ENCODE peak calls at places on chromosomes 2 and 18, in five cellular contexts. One of them, this sample, is unnamed.

GRCh38 chr2:12177995-12178760 is 431.7 kb downstream of the LPIN1 start:
- ATAC-seq in pancreas: no peak
- ATAC-seq in naive thymus-derived CD8-positive, alpha-beta T cell: peak
- ATAC-seq in activated naive CD8-positive, alpha-beta T cell treated with anti-CD3 and anti-CD28 coated beads, Interleukin-2, amount 10 ng/mL, durations not matched to agents 7 days and 5 days: peak
- ATAC-seq in IMR-90: no peak
- ATAC-seq in this sample: peak

GRCh38 chr2:234565201-234565600 is 68.3 kb upstream of the ARL4C start:
- ATAC-seq in naive thymus-derived CD8-positive, alpha-beta T cell: no peak
- ATAC-seq in activated naive CD8-positive, alpha-beta T cell treated with anti-CD3 and anti-CD28 coated beads, Interleukin-2, amount 10 ng/mL, durations not matched to agents 7 days and 5 days: no peak
- ATAC-seq in pancreas: no peak
- ATAC-seq in IMR-90: peak
- ATAC-seq in this sample: no peak

GRCh38 chr2:27085670-27086089 is 892 bp upstream of the KHK start:
- ATAC-seq in naive thymus-derived CD8-positive, alpha-beta T cell: no peak
- ATAC-seq in IMR-90: peak
- ATAC-seq in pancreas: peak
- ATAC-seq in activated naive CD8-positive, alpha-beta T cell treated with anti-CD3 and anti-CD28 coated beads, Interleukin-2, amount 10 ng/mL, durations not matched to agents 7 days and 5 days: peak
- ATAC-seq in this sample: peak

GRCh38 chr2:42928692-42929576 is 136.6 kb upstream of the HAAO start:
- ATAC-seq in activated naive CD8-positive, alpha-beta T cell treated with anti-CD3 and anti-CD28 coated beads, Interleukin-2, amount 10 ng/mL, durations not matched to agents 7 days and 5 days: no peak
- ATAC-seq in pancreas: peak
- ATAC-seq in IMR-90: no peak
- ATAC-seq in naive thymus-derived CD8-positive, alpha-beta T cell: no peak
- ATAC-seq in this sample: peak

GRCh38 chr2:168717790-168718502 is 84.5 kb upstream of the NOSTRIN start:
- ATAC-seq in IMR-90: no peak
- ATAC-seq in pancreas: no peak
- ATAC-seq in activated naive CD8-positive, alpha-beta T cell treated with anti-CD3 and anti-CD28 coated beads, Interleukin-2, amount 10 ng/mL, durations not matched to agents 7 days and 5 days: peak
- ATAC-seq in naive thymus-derived CD8-positive, alpha-beta T cell: peak
- ATAC-seq in this sample: peak

GRCh38 chr18:37274309-37274987 is 291.1 kb downstream of the CELF4 start:
- ATAC-seq in pancreas: no peak
- ATAC-seq in activated naive CD8-positive, alpha-beta T cell treated with anti-CD3 and anti-CD28 coated beads, Interleukin-2, amount 10 ng/mL, durations not matched to agents 7 days and 5 days: no peak
- ATAC-seq in naive thymus-derived CD8-positive, alpha-beta T cell: no peak
- ATAC-seq in IMR-90: no peak
- ATAC-seq in this sample: no peak

GRCh38 chr2:207472343-207473202 is 57.2 kb upstream of the CREB1 start:
- ATAC-seq in pancreas: peak
- ATAC-seq in activated naive CD8-positive, alpha-beta T cell treated with anti-CD3 and anti-CD28 coated beads, Interleukin-2, amount 10 ng/mL, durations not matched to agents 7 days and 5 days: no peak
- ATAC-seq in IMR-90: peak
- ATAC-seq in naive thymus-derived CD8-positive, alpha-beta T cell: no peak
- ATAC-seq in this sample: no peak

GRCh38 chr2:229634574-229635185 is 79.7 kb downstream of the DNER start:
- ATAC-seq in IMR-90: no peak
- ATAC-seq in pancreas: no peak
- ATAC-seq in naive thymus-derived CD8-positive, alpha-beta T cell: no peak
- ATAC-seq in activated naive CD8-positive, alpha-beta T cell treated with anti-CD3 and anti-CD28 coated beads, Interleukin-2, amount 10 ng/mL, durations not matched to agents 7 days and 5 days: no peak
- ATAC-seq in this sample: no peak

GRCh38 chr2:72953976-72954375 is 36.7 kb downstream of the EMX1 start:
- ATAC-seq in activated naive CD8-positive, alpha-beta T cell treated with anti-CD3 and anti-CD28 coated beads, Interleukin-2, amount 10 ng/mL, durations not matched to agents 7 days and 5 days: peak
- ATAC-seq in pancreas: no peak
- ATAC-seq in naive thymus-derived CD8-positive, alpha-beta T cell: peak
- ATAC-seq in IMR-90: no peak
- ATAC-seq in this sample: peak

GRCh38 chr2:233711312-233712008 is 1.2 kb upstream of the UGT1A5 start:
- ATAC-seq in activated naive CD8-positive, alpha-beta T cell treated with anti-CD3 and anti-CD28 coated beads, Interleukin-2, amount 10 ng/mL, durations not matched to agents 7 days and 5 days: peak
- ATAC-seq in IMR-90: peak
- ATAC-seq in pancreas: peak
- ATAC-seq in naive thymus-derived CD8-positive, alpha-beta T cell: peak
- ATAC-seq in this sample: peak

GRCh38 chr2:239893236-239893515 is 132.0 kb downstream of the NDUFA10 start:
- ATAC-seq in IMR-90: no peak
- ATAC-seq in pancreas: no peak
- ATAC-seq in activated naive CD8-positive, alpha-beta T cell treated with anti-CD3 and anti-CD28 coated beads, Interleukin-2, amount 10 ng/mL, durations not matched to agents 7 days and 5 days: no peak
- ATAC-seq in naive thymus-derived CD8-positive, alpha-beta T cell: peak
- ATAC-seq in this sample: peak

GRCh38 chr2:237572742-237573101 is 6.3 kb downstream of the PRLH start:
- ATAC-seq in naive thymus-derived CD8-positive, alpha-beta T cell: no peak
- ATAC-seq in IMR-90: no peak
- ATAC-seq in activated naive CD8-positive, alpha-beta T cell treated with anti-CD3 and anti-CD28 coated beads, Interleukin-2, amount 10 ng/mL, durations not matched to agents 7 days and 5 days: no peak
- ATAC-seq in pancreas: no peak
- ATAC-seq in this sample: no peak

GRCh38 chr18:23864620-23865019 is 149.9 kb upstream of the TTC39C start:
- ATAC-seq in pancreas: no peak
- ATAC-seq in activated naive CD8-positive, alpha-beta T cell treated with anti-CD3 and anti-CD28 coated beads, Interleukin-2, amount 10 ng/mL, durations not matched to agents 7 days and 5 days: peak
- ATAC-seq in IMR-90: no peak
- ATAC-seq in naive thymus-derived CD8-positive, alpha-beta T cell: peak
- ATAC-seq in this sample: peak

GRCh38 chr2:106104332-106105062 is 89.6 kb downstream of the UXS1 start:
- ATAC-seq in naive thymus-derived CD8-positive, alpha-beta T cell: peak
- ATAC-seq in activated naive CD8-positive, alpha-beta T cell treated with anti-CD3 and anti-CD28 coated beads, Interleukin-2, amount 10 ng/mL, durations not matched to agents 7 days and 5 days: peak
- ATAC-seq in pancreas: peak
- ATAC-seq in IMR-90: peak
- ATAC-seq in this sample: peak

GRCh38 chr2:171531291-171531690 is 9.0 kb downstream of the CYBRD1 start:
- ATAC-seq in naive thymus-derived CD8-positive, alpha-beta T cell: no peak
- ATAC-seq in pancreas: peak
- ATAC-seq in activated naive CD8-positive, alpha-beta T cell treated with anti-CD3 and anti-CD28 coated beads, Interleukin-2, amount 10 ng/mL, durations not matched to agents 7 days and 5 days: no peak
- ATAC-seq in IMR-90: peak
- ATAC-seq in this sample: no peak

GRCh38 chr18:24362757-24363156 is 34.9 kb downstream of the OSBPL1A start:
- ATAC-seq in activated naive CD8-positive, alpha-beta T cell treated with anti-CD3 and anti-CD28 coated beads, Interleukin-2, amount 10 ng/mL, durations not matched to agents 7 days and 5 days: no peak
- ATAC-seq in IMR-90: peak
- ATAC-seq in naive thymus-derived CD8-positive, alpha-beta T cell: no peak
- ATAC-seq in pancreas: no peak
- ATAC-seq in this sample: no peak

GRCh38 chr2:172090044-172090946 is 5.0 kb downstream of the DLX1 start:
- ATAC-seq in pancreas: no peak
- ATAC-seq in IMR-90: no peak
- ATAC-seq in naive thymus-derived CD8-positive, alpha-beta T cell: no peak
- ATAC-seq in activated naive CD8-positive, alpha-beta T cell treated with anti-CD3 and anti-CD28 coated beads, Interleukin-2, amount 10 ng/mL, durations not matched to agents 7 days and 5 days: no peak
- ATAC-seq in this sample: no peak

GRCh38 chr2:59314367-59314766 is 1073.2 kb upstream of the FANCL start:
- ATAC-seq in naive thymus-derived CD8-positive, alpha-beta T cell: peak
- ATAC-seq in IMR-90: no peak
- ATAC-seq in pancreas: no peak
- ATAC-seq in activated naive CD8-positive, alpha-beta T cell treated with anti-CD3 and anti-CD28 coated beads, Interleukin-2, amount 10 ng/mL, durations not matched to agents 7 days and 5 days: no peak
- ATAC-seq in this sample: no peak

GRCh38 chr2:205696541-205697441 is 14.5 kb downstream of the NRP2 start:
- ATAC-seq in pancreas: no peak
- ATAC-seq in IMR-90: no peak
- ATAC-seq in naive thymus-derived CD8-positive, alpha-beta T cell: no peak
- ATAC-seq in activated naive CD8-positive, alpha-beta T cell treated with anti-CD3 and anti-CD28 coated beads, Interleukin-2, amount 10 ng/mL, durations not matched to agents 7 days and 5 days: no peak
- ATAC-seq in this sample: no peak

GRCh38 chr2:203683932-203684556 is 22.4 kb upstream of the CD28 start:
- ATAC-seq in IMR-90: peak
- ATAC-seq in naive thymus-derived CD8-positive, alpha-beta T cell: no peak
- ATAC-seq in activated naive CD8-positive, alpha-beta T cell treated with anti-CD3 and anti-CD28 coated beads, Interleukin-2, amount 10 ng/mL, durations not matched to agents 7 days and 5 days: no peak
- ATAC-seq in pancreas: peak
- ATAC-seq in this sample: peak

GRCh38 chr2:7940120-7940386 is 741.8 kb upstream of the ID2 start:
- ATAC-seq in activated naive CD8-positive, alpha-beta T cell treated with anti-CD3 and anti-CD28 coated beads, Interleukin-2, amount 10 ng/mL, durations not matched to agents 7 days and 5 days: no peak
- ATAC-seq in pancreas: no peak
- ATAC-seq in IMR-90: no peak
- ATAC-seq in naive thymus-derived CD8-positive, alpha-beta T cell: no peak
- ATAC-seq in this sample: no peak

GRCh38 chr2:177242136-177242987 is 22.2 kb downstream of the NFE2L2 start:
- ATAC-seq in pancreas: peak
- ATAC-seq in naive thymus-derived CD8-positive, alpha-beta T cell: peak
- ATAC-seq in activated naive CD8-positive, alpha-beta T cell treated with anti-CD3 and anti-CD28 coated beads, Interleukin-2, amount 10 ng/mL, durations not matched to agents 7 days and 5 days: no peak
- ATAC-seq in IMR-90: peak
- ATAC-seq in this sample: no peak

GRCh38 chr2:73896362-73897239 is 3.8 kb downstream of the ACTG2 start:
- ATAC-seq in activated naive CD8-positive, alpha-beta T cell treated with anti-CD3 and anti-CD28 coated beads, Interleukin-2, amount 10 ng/mL, durations not matched to agents 7 days and 5 days: peak
- ATAC-seq in pancreas: peak
- ATAC-seq in naive thymus-derived CD8-positive, alpha-beta T cell: peak
- ATAC-seq in IMR-90: peak
- ATAC-seq in this sample: peak

GRCh38 chr2:220143336-220143735 is 515.9 kb downstream of the SLC4A3 start:
- ATAC-seq in activated naive CD8-positive, alpha-beta T cell treated with anti-CD3 and anti-CD28 coated beads, Interleukin-2, amount 10 ng/mL, durations not matched to agents 7 days and 5 days: no peak
- ATAC-seq in naive thymus-derived CD8-positive, alpha-beta T cell: no peak
- ATAC-seq in IMR-90: peak
- ATAC-seq in pancreas: no peak
- ATAC-seq in this sample: no peak